ENCODE peak calls at places on chromosomes 7 and 10, in eight cellular contexts. C is stimulated activated CD4-positive, alpha-beta T cell treated with anti-CD3 and anti-CD28 coated beads, Interleukin-15, amount 100 ng/mL, for 48 hours; A is CD4-positive, CD25-positive, alpha-beta regulatory T cell; D is hepatocyte; P is fibroblast of lung; X is astrocyte; F is spleen; J is stimulated activated CD8-positive, alpha-beta memory T cell treated with anti-CD3 and anti-CD28 coated beads, Interleukin-4, amount 100 ng/mL, for 24 hours. E is an unnamed sample.
A peak's percentile ranks its signal among the peaks of the same experiment; 100 is the strongest.

GRCh38 chr10:124094419-124094785 is 1.0 kb upstream of the CHST15 start:
- DNase-seq in C (no peak), A (no peak), D (no peak), P (no peak), X (no peak), F (no peak), J (no peak), E (no peak)

GRCh38 chr7:130272456-130273080 is 5.9 kb downstream of the CPA2 start:
- DNase-seq in C (no peak), A (no peak), D (no peak), P (no peak), X (no peak), F (no peak), J (no peak), E (no peak)

GRCh38 chr10:90775351-90776028 is 82.3 kb downstream of the HTR7 start:
- DNase-seq in C (no peak), A (no peak), D (no peak), P (peak; percentile 63), X (peak; percentile 60), F (no peak), J (no peak), E (no peak)

GRCh38 chr10:22931948-22932347 is 4.1 kb downstream of the ARMC3 start:
- DNase-seq in C (no peak), A (no peak), D (peak; percentile 25), P (peak; percentile 68), X (peak; percentile 57), F (no peak), J (no peak), E (no peak)

GRCh38 chr10:122911889-122912484 is 1.6 kb downstream of the FAM24A start:
- DNase-seq in C (peak; percentile 36), A (peak; percentile 10), D (peak; percentile 76), P (peak; percentile 44), X (peak; percentile 35), F (no peak), J (peak; percentile 19), E (peak; percentile 29)

GRCh38 chr10:53598914-53599313 is 826.3 kb upstream of the MBL2 start:
- DNase-seq in C (no peak), A (no peak), D (no peak), P (peak; percentile 62), X (peak; percentile 54), F (no peak), J (no peak), E (no peak)

GRCh38 chr7:44935583-44935982 is 43.2 kb downstream of the MYO1G start:
- DNase-seq in C (no peak), A (no peak), D (no peak), P (no peak), X (no peak), F (no peak), J (no peak), E (no peak)

GRCh38 chr10:63466168-63466935 is 575 bp upstream of the JMJD1C start:
- DNase-seq in C (peak; percentile 14), A (no peak), D (peak; percentile 69), P (peak; percentile 66), X (peak; percentile 58), F (peak; percentile 85), J (peak; percentile 9), E (peak; percentile 54)

GRCh38 chr7:149741629-149742028 is 31.8 kb downstream of the ZNF467 start:
- DNase-seq in C (no peak), A (no peak), D (no peak), P (no peak), X (no peak), F (peak; percentile 68), J (no peak), E (no peak)

GRCh38 chr7:77950548-77950947 is 152.0 kb downstream of the PHTF2 start:
- DNase-seq in C (no peak), A (no peak), D (no peak), P (no peak), X (no peak), F (no peak), J (no peak), E (no peak)

GRCh38 chr7:5396542-5396941 is 27.1 kb downstream of the TNRC18 start:
- DNase-seq in C (peak; percentile 38), A (peak; percentile 34), D (no peak), P (no peak), X (no peak), F (peak; percentile 88), J (peak; percentile 44), E (no peak)

GRCh38 chr7:23468721-23469149 is 1.6 kb downstream of the IGF2BP3 start:
- DNase-seq in C (no peak), A (no peak), D (peak; percentile 46), P (no peak), X (no peak), F (peak; percentile 78), J (no peak), E (no peak)